ENCODE peak calls at places on chromosomes 2 and 18, in eight cellular contexts. One of them, this sample, is unnamed.

GRCh38 chr2:109562421-109562820 is 51.3 kb downstream of the SEPTIN10 start:
- DNase-seq in nephron progenitor cell: no peak
- DNase-seq in PC-3: peak
- DNase-seq in ovary: no peak
- DNase-seq in MCF 10A: no peak
- DNase-seq in CD4-positive, alpha-beta T cell: no peak
- DNase-seq in fibroblast of lung: peak
- DNase-seq in Calu3: no peak
- DNase-seq in this sample: no peak

GRCh38 chr2:239953418-239954061 is 71.6 kb downstream of the NDUFA10 start:
- DNase-seq in nephron progenitor cell: no peak
- DNase-seq in PC-3: no peak
- DNase-seq in ovary: peak
- DNase-seq in MCF 10A: no peak
- DNase-seq in CD4-positive, alpha-beta T cell: no peak
- DNase-seq in fibroblast of lung: peak
- DNase-seq in Calu3: no peak
- DNase-seq in this sample: no peak

GRCh38 chr2:190408538-190409271 is 550 bp downstream of the MFSD6 start:
- DNase-seq in nephron progenitor cell: peak
- DNase-seq in PC-3: peak
- DNase-seq in ovary: peak
- DNase-seq in MCF 10A: peak
- DNase-seq in CD4-positive, alpha-beta T cell: peak
- DNase-seq in fibroblast of lung: peak
- DNase-seq in Calu3: peak
- DNase-seq in this sample: peak

GRCh38 chr2:69572640-69573039 is 70.9 kb downstream of the AAK1 start:
- DNase-seq in nephron progenitor cell: no peak
- DNase-seq in PC-3: peak
- DNase-seq in ovary: no peak
- DNase-seq in MCF 10A: no peak
- DNase-seq in CD4-positive, alpha-beta T cell: no peak
- DNase-seq in fibroblast of lung: peak
- DNase-seq in Calu3: no peak
- DNase-seq in this sample: no peak

GRCh38 chr2:72330673-72331072 is 183.0 kb upstream of the CYP26B1 start:
- DNase-seq in nephron progenitor cell: no peak
- DNase-seq in PC-3: peak
- DNase-seq in ovary: no peak
- DNase-seq in MCF 10A: no peak
- DNase-seq in CD4-positive, alpha-beta T cell: no peak
- DNase-seq in fibroblast of lung: peak
- DNase-seq in Calu3: no peak
- DNase-seq in this sample: no peak

GRCh38 chr18:50757358-50757757 is 62.5 kb downstream of the MRO start:
- DNase-seq in nephron progenitor cell: no peak
- DNase-seq in PC-3: no peak
- DNase-seq in ovary: no peak
- DNase-seq in MCF 10A: no peak
- DNase-seq in CD4-positive, alpha-beta T cell: no peak
- DNase-seq in fibroblast of lung: no peak
- DNase-seq in Calu3: no peak
- DNase-seq in this sample: no peak

GRCh38 chr2:212494413-212495020 is 44.1 kb downstream of the ERBB4 start:
- DNase-seq in nephron progenitor cell: no peak
- DNase-seq in PC-3: no peak
- DNase-seq in ovary: no peak
- DNase-seq in MCF 10A: no peak
- DNase-seq in CD4-positive, alpha-beta T cell: no peak
- DNase-seq in fibroblast of lung: no peak
- DNase-seq in Calu3: no peak
- DNase-seq in this sample: no peak

GRCh38 chr2:215736653-215737290 is 276.6 kb downstream of the MREG start:
- DNase-seq in nephron progenitor cell: no peak
- DNase-seq in PC-3: peak
- DNase-seq in ovary: no peak
- DNase-seq in MCF 10A: peak
- DNase-seq in CD4-positive, alpha-beta T cell: no peak
- DNase-seq in fibroblast of lung: peak
- DNase-seq in Calu3: no peak
- DNase-seq in this sample: no peak

GRCh38 chr2:53473762-53474161 is 293.8 kb upstream of the CHAC2 start:
- DNase-seq in nephron progenitor cell: no peak
- DNase-seq in PC-3: no peak
- DNase-seq in ovary: no peak
- DNase-seq in MCF 10A: no peak
- DNase-seq in CD4-positive, alpha-beta T cell: no peak
- DNase-seq in fibroblast of lung: no peak
- DNase-seq in Calu3: no peak
- DNase-seq in this sample: no peak

GRCh38 chr18:58314284-58314683 is 270.3 kb downstream of the NEDD4L start:
- DNase-seq in nephron progenitor cell: no peak
- DNase-seq in PC-3: peak
- DNase-seq in ovary: peak
- DNase-seq in MCF 10A: peak
- DNase-seq in CD4-positive, alpha-beta T cell: no peak
- DNase-seq in fibroblast of lung: peak
- DNase-seq in Calu3: peak
- DNase-seq in this sample: no peak

GRCh38 chr2:10590742-10591141 is 99.0 kb downstream of the NOL10 start:
- DNase-seq in nephron progenitor cell: no peak
- DNase-seq in PC-3: no peak
- DNase-seq in ovary: no peak
- DNase-seq in MCF 10A: no peak
- DNase-seq in CD4-positive, alpha-beta T cell: no peak
- DNase-seq in fibroblast of lung: no peak
- DNase-seq in Calu3: no peak
- DNase-seq in this sample: no peak

DNA sequence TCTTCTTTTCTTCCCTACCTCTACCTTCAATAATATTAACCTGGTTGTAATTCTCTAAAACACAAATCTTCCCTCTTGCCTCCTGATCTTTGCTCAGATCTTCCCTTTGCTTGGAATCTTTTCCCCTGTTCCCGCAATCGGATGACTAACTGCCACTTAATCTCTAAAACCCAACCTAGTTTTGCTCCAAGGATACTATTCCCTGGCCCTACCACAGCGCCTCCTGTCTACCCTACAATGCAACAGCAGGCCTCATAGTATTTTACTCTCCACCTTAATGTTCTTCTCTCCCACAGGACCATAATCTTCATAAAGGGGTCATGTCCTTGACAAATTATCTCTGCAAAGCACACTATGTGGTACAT is 246.8 kb upstream of the TNP1 start:
- DNase-seq in nephron progenitor cell: no peak
- DNase-seq in PC-3: peak
- DNase-seq in ovary: no peak
- DNase-seq in MCF 10A: peak
- DNase-seq in CD4-positive, alpha-beta T cell: no peak
- DNase-seq in fibroblast of lung: peak
- DNase-seq in Calu3: no peak
- DNase-seq in this sample: no peak
- TF ChIP-seq CTCF in nephron progenitor cell: peak
- TF ChIP-seq CTCF in PC-3: peak
- TF ChIP-seq CTCF in ovary: no peak
- TF ChIP-seq CTCF in MCF 10A: peak
- TF ChIP-seq CTCF in CD4-positive, alpha-beta T cell: no peak
- TF ChIP-seq CTCF in fibroblast of lung: peak
- TF ChIP-seq CTCF in Calu3: peak
- TF ChIP-seq CTCF in this sample: no peak

GRCh38 chr2:217790195-217790594 is 212.6 kb downstream of the TNS1 start:
- DNase-seq in nephron progenitor cell: no peak
- DNase-seq in PC-3: no peak
- DNase-seq in ovary: no peak
- DNase-seq in MCF 10A: no peak
- DNase-seq in CD4-positive, alpha-beta T cell: no peak
- DNase-seq in fibroblast of lung: no peak
- DNase-seq in Calu3: no peak
- DNase-seq in this sample: peak
- TF ChIP-seq CTCF in nephron progenitor cell: no peak
- TF ChIP-seq CTCF in PC-3: no peak
- TF ChIP-seq CTCF in ovary: no peak
- TF ChIP-seq CTCF in MCF 10A: no peak
- TF ChIP-seq CTCF in CD4-positive, alpha-beta T cell: no peak
- TF ChIP-seq CTCF in fibroblast of lung: no peak
- TF ChIP-seq CTCF in Calu3: no peak
- TF ChIP-seq CTCF in this sample: no peak

GRCh38 chr18:75107196-75107930 is 101.6 kb downstream of the PTGR3 start:
- DNase-seq in nephron progenitor cell: no peak
- DNase-seq in PC-3: no peak
- DNase-seq in ovary: no peak
- DNase-seq in MCF 10A: no peak
- DNase-seq in CD4-positive, alpha-beta T cell: no peak
- DNase-seq in fibroblast of lung: no peak
- DNase-seq in Calu3: no peak
- DNase-seq in this sample: no peak

GRCh38 chr18:75106746-75107145 is 102.2 kb downstream of the PTGR3 start:
- DNase-seq in nephron progenitor cell: no peak
- DNase-seq in PC-3: no peak
- DNase-seq in ovary: no peak
- DNase-seq in MCF 10A: no peak
- DNase-seq in CD4-positive, alpha-beta T cell: no peak
- DNase-seq in fibroblast of lung: no peak
- DNase-seq in Calu3: no peak
- DNase-seq in this sample: no peak

GRCh38 chr18:75104483-75104882 is 104.5 kb downstream of the PTGR3 start:
- DNase-seq in nephron progenitor cell: no peak
- DNase-seq in PC-3: no peak
- DNase-seq in ovary: no peak
- DNase-seq in MCF 10A: no peak
- DNase-seq in CD4-positive, alpha-beta T cell: no peak
- DNase-seq in fibroblast of lung: no peak
- DNase-seq in Calu3: no peak
- DNase-seq in this sample: no peak

GRCh38 chr18:75107931-75108276 is 101.0 kb downstream of the PTGR3 start:
- DNase-seq in nephron progenitor cell: no peak
- DNase-seq in PC-3: no peak
- DNase-seq in ovary: no peak
- DNase-seq in MCF 10A: no peak
- DNase-seq in CD4-positive, alpha-beta T cell: no peak
- DNase-seq in fibroblast of lung: no peak
- DNase-seq in Calu3: no peak
- DNase-seq in this sample: no peak

GRCh38 chr18:75105551-75106254 is 103.2 kb downstream of the PTGR3 start:
- DNase-seq in nephron progenitor cell: no peak
- DNase-seq in PC-3: no peak
- DNase-seq in ovary: no peak
- DNase-seq in MCF 10A: no peak
- DNase-seq in CD4-positive, alpha-beta T cell: no peak
- DNase-seq in fibroblast of lung: no peak
- DNase-seq in Calu3: no peak
- DNase-seq in this sample: no peak
- TF ChIP-seq CTCF in nephron progenitor cell: no peak
- TF ChIP-seq CTCF in PC-3: no peak
- TF ChIP-seq CTCF in ovary: no peak
- TF ChIP-seq CTCF in MCF 10A: no peak
- TF ChIP-seq CTCF in CD4-positive, alpha-beta T cell: no peak
- TF ChIP-seq CTCF in fibroblast of lung: no peak
- TF ChIP-seq CTCF in Calu3: no peak
- TF ChIP-seq CTCF in this sample: no peak

GRCh38 chr2:43927442-43927841 is 68.3 kb downstream of the LRPPRC start:
- DNase-seq in nephron progenitor cell: no peak
- DNase-seq in PC-3: no peak
- DNase-seq in ovary: no peak
- DNase-seq in MCF 10A: no peak
- DNase-seq in CD4-positive, alpha-beta T cell: no peak
- DNase-seq in fibroblast of lung: no peak
- DNase-seq in Calu3: no peak
- DNase-seq in this sample: peak
- TF ChIP-seq CTCF in nephron progenitor cell: no peak
- TF ChIP-seq CTCF in PC-3: no peak
- TF ChIP-seq CTCF in ovary: no peak
- TF ChIP-seq CTCF in MCF 10A: no peak
- TF ChIP-seq CTCF in CD4-positive, alpha-beta T cell: no peak
- TF ChIP-seq CTCF in fibroblast of lung: no peak
- TF ChIP-seq CTCF in Calu3: no peak
- TF ChIP-seq CTCF in this sample: no peak

GRCh38 chr2:86675611-86676015 is 44.5 kb upstream of the RMND5A start:
- DNase-seq in nephron progenitor cell: no peak
- DNase-seq in PC-3: peak
- DNase-seq in ovary: no peak
- DNase-seq in MCF 10A: peak
- DNase-seq in CD4-positive, alpha-beta T cell: no peak
- DNase-seq in fibroblast of lung: no peak
- DNase-seq in Calu3: peak
- DNase-seq in this sample: no peak
- TF ChIP-seq CTCF in nephron progenitor cell: no peak
- TF ChIP-seq CTCF in PC-3: peak
- TF ChIP-seq CTCF in ovary: no peak
- TF ChIP-seq CTCF in MCF 10A: no peak
- TF ChIP-seq CTCF in CD4-positive, alpha-beta T cell: peak
- TF ChIP-seq CTCF in fibroblast of lung: no peak
- TF ChIP-seq CTCF in Calu3: peak
- TF ChIP-seq CTCF in this sample: peak

DNA sequence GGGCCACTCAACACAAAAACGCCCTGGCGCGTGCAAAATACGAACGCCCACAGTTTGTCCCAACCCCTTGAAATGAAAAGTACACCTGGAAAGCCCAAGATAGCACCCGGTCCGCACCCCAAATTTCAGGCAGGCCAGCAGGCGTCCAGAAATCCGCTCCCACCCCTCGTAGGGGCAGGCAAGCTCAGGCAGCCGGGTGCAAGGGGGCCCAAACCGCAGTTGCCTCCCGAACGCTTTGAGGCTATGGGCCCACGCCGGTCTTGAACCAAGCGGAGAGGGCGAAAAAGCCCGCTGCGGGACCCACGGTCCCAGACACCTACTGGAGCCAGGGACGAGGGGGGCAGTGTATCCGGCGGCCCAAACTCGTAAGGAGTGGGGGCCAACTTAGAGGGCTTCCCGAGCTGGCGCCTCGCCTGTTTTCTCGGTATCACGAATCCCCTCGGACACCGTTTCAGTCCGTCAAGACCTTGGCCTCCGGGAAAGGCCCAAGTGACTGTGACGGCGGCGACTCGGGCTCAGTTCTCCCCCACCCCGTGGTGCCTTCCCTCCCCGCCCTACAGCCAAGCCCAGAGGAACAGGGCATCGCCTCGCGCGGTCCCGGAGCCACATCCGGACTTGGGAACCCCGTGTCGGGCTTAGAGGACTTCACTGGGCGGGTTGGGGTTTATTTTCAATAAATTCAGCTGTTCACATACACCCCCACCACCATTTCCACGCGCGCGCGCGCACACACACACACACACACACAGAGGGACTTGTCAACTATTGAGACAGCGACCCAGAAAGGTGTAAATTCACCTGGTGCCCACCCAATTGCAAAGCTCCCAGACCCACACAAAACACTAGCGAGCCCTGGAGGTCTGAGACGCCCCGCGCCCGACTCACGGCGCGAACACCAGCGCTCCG is 6.2 kb upstream of the SATB2 start:
- DNase-seq in nephron progenitor cell: peak
- DNase-seq in PC-3: no peak
- DNase-seq in ovary: no peak
- DNase-seq in MCF 10A: no peak
- DNase-seq in CD4-positive, alpha-beta T cell: no peak
- DNase-seq in fibroblast of lung: no peak
- DNase-seq in Calu3: no peak
- DNase-seq in this sample: peak
- TF ChIP-seq CTCF in nephron progenitor cell: no peak
- TF ChIP-seq CTCF in PC-3: no peak
- TF ChIP-seq CTCF in ovary: no peak
- TF ChIP-seq CTCF in MCF 10A: no peak
- TF ChIP-seq CTCF in CD4-positive, alpha-beta T cell: no peak
- TF ChIP-seq CTCF in fibroblast of lung: no peak
- TF ChIP-seq CTCF in Calu3: no peak
- TF ChIP-seq CTCF in this sample: no peak